ENCODE peak calls at places on chromosome 22, in five cellular contexts. Y is activated CD4-positive, alpha-beta T cell treated with anti-CD3 and anti-CD28 coated beads, Interleukin-2, amount 50 U/mL, for 48 hours; V is H54; W is NCI-H146; O is MM.1S. J is an unnamed sample.

GRCh38 chr22:29442976-29443375 is 4.6 kb downstream of the RFPL1 start:
- DNase-seq in Y (no peak), V (no peak), W (no peak), O (no peak), J (no peak)

GRCh38 chr22:20499769-20500168 is 4.2 kb upstream of the KLHL22 start:
- DNase-seq in Y (no peak), V (no peak), W (no peak), O (no peak), J (no peak)

GRCh38 chr22:40534379-40535188 is 101.9 kb downstream of the MRTFA start:
- DNase-seq in Y (peak), V (no peak), W (no peak), O (no peak), J (no peak)

GRCh38 chr22:27573992-27574391 is 227.6 kb downstream of the MN1 start:
- DNase-seq in Y (no peak), V (no peak), W (no peak), O (no peak), J (no peak)

GRCh38 chr22:49951986-49952896 is 8.3 kb upstream of the PIM3 start:
- DNase-seq in Y (no peak), V (peak), W (no peak), O (no peak), J (peak)

GRCh38 chr22:19060356-19061009 is 61.7 kb downstream of the DGCR2 start:
- DNase-seq in Y (no peak), V (no peak), W (no peak), O (no peak), J (no peak)

GRCh38 chr22:40922484-40923303 is 28.5 kb upstream of the RBX1 start:
- DNase-seq in Y (no peak), V (peak), W (peak), O (peak), J (no peak)

GRCh38 chr22:24247011-24247507 is 2.2 kb upstream of the GGT5 start:
- DNase-seq in Y (no peak), V (no peak), W (no peak), O (no peak), J (no peak)

GRCh38 chr22:37623075-37624016 is 14.7 kb downstream of the GGA1 start:
- DNase-seq in Y (peak), V (no peak), W (peak), O (peak), J (no peak)

GRCh38 chr22:30868663-30869385 is 99.8 kb downstream of the MORC2 start:
- DNase-seq in Y (no peak), V (no peak), W (peak), O (no peak), J (no peak)

GRCh38 chr22:26214466-26214865 is 45.2 kb downstream of the SEZ6L start:
- DNase-seq in Y (no peak), V (no peak), W (no peak), O (no peak), J (no peak)

GRCh38 chr22:44347549-44347948 is 34.8 kb upstream of the SHISAL1 start:
- DNase-seq in Y (no peak), V (no peak), W (no peak), O (peak), J (no peak)

GRCh38 chr22:45200862-45201511 is 37.3 kb downstream of the NUP50 start:
- DNase-seq in Y (no peak), V (no peak), W (no peak), O (no peak), J (no peak)

GRCh38 chr22:23204541-23205157 is 24.3 kb downstream of the BCR start:
- DNase-seq in Y (no peak), V (no peak), W (peak), O (no peak), J (peak)

GRCh38 chr22:39242809-39243442 is 1.9 kb downstream of the PDGFB start:
- DNase-seq in Y (peak), V (no peak), W (peak), O (peak), J (peak)

J was measured in PC-9.